ENCODE peak calls at places on chromosome 15, in seven cellular contexts. M is esophagus muscularis mucosa, L is stomach, P is HCT116, K is K562, J is body of pancreas, R is A549. S is an unnamed sample. For H3K9me3 and H3K4me1, the result is how much of the 10 kb centered on the place peaks cover.

GRCh38 chr15:83611312-83611711 is 42.6 kb upstream of the ADAMTSL3 start:
- DNase-seq in J (peak), K (no peak), R (no peak), L (no peak), P (no peak), M (no peak), S (no peak)

GRCh38 chr15:51046799-51047449 is 47.8 kb downstream of the TNFAIP8L3 start:
- DNase-seq in K (no peak), J (peak), P (no peak), L (peak), R (no peak), M (peak), S (peak)

GRCh38 chr15:63389902-63390301 is 8.3 kb upstream of the CA12 start:
- DNase-seq in P (peak), K (no peak), J (peak), R (no peak), L (peak), M (no peak), S (peak)

GRCh38 chr15:81877533-81878227 is 168.1 kb downstream of the MEX3B start:
- DNase-seq in P (no peak), K (no peak), R (no peak), M (no peak), L (no peak), J (no peak), S (no peak)

GRCh38 chr15:41494922-41495735 is 1.5 kb downstream of the ITPKA start:
- DNase-seq in J (no peak), L (peak), R (no peak), P (no peak), K (peak), M (no peak), S (no peak)

GRCh38 chr15:36414670-36415069 is 164.8 kb upstream of the CDIN1 start:
- DNase-seq in P (no peak), M (no peak), K (no peak), J (no peak), R (no peak), L (no peak), S (no peak)

GRCh38 chr15:79132770-79133169 is 42.2 kb upstream of the RASGRF1 start:
- DNase-seq in R (no peak), M (no peak), K (no peak), J (no peak), L (no peak), P (no peak), S (no peak)

GRCh38 chr15:47870300-47870955 is 153.1 kb downstream of the SEMA6D start:
- DNase-seq in R (no peak), M (no peak), K (no peak), J (no peak), L (no peak), P (no peak), S (no peak)

GRCh38 chr15:22241451-22241850 is 161.1 kb downstream of the OR4M2 start:
- DNase-seq in M (no peak), J (no peak), L (no peak), R (no peak), K (no peak), P (no peak), S (no peak)

GRCh38 chr15:22243440-22244130 is 163.3 kb downstream of the OR4M2 start:
- DNase-seq in L (no peak), K (no peak), J (no peak), R (no peak), P (no peak), M (no peak), S (no peak)

GRCh38 chr15:22240403-22240802 is 160.1 kb downstream of the OR4M2 start:
- DNase-seq in L (no peak), M (no peak), R (no peak), J (no peak), K (no peak), P (no peak), S (no peak)

GRCh38 chr15:22239806-22240180 is 159.5 kb downstream of the OR4M2 start:
- DNase-seq in P (no peak), J (no peak), L (no peak), M (no peak), R (no peak), K (no peak), S (no peak)

GRCh38 chr15:22240951-22241350 is 160.6 kb downstream of the OR4M2 start:
- DNase-seq in J (no peak), L (no peak), R (no peak), P (no peak), M (no peak), K (no peak), S (no peak)
- H3K9me3 ChIP-seq in J (under half), L (under half), R (under half), P (under half), M (under half), K (under half), S (under half)

DNA sequence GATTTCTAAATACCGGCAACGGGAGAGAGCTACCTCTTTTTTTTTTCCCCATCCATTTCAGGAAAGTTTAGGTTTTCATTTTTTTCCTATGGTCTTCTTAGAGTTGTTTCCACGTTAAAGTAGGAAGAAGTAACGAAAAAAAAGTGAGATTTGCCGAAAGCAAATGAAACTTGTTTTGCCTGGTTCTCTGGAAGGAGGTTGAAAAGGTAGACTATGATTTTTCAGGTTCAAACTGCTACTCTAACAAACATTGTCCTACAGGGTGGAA is 18.6 kb upstream of the CHD2 start:
- DNase-seq in M (no peak), K (no peak), R (no peak), L (no peak), P (no peak), J (no peak), S (no peak)
- TF ChIP-seq POLR2A in M (no peak), K (no peak), R (no peak), L (no peak), P (no peak), J (no peak), S (no peak)

GRCh38 chr15:37880009-37880834 is 54.2 kb upstream of the TMCO5A start:
- DNase-seq in R (peak), J (peak), K (peak), L (no peak), P (peak), M (no peak), S (peak)

GRCh38 chr15:37880835-37881153 is 53.6 kb upstream of the TMCO5A start:
- DNase-seq in L (no peak), M (no peak), P (no peak), J (no peak), K (no peak), R (no peak), S (no peak)

GRCh38 chr15:37881237-37882013 is 53.0 kb upstream of the TMCO5A start:
- DNase-seq in K (no peak), R (no peak), L (no peak), P (no peak), M (no peak), J (no peak), S (no peak)

GRCh38 chr15:37876900-37877299 is 57.5 kb upstream of the TMCO5A start:
- DNase-seq in L (no peak), R (no peak), K (no peak), M (no peak), J (no peak), P (no peak), S (no peak)

DNA sequence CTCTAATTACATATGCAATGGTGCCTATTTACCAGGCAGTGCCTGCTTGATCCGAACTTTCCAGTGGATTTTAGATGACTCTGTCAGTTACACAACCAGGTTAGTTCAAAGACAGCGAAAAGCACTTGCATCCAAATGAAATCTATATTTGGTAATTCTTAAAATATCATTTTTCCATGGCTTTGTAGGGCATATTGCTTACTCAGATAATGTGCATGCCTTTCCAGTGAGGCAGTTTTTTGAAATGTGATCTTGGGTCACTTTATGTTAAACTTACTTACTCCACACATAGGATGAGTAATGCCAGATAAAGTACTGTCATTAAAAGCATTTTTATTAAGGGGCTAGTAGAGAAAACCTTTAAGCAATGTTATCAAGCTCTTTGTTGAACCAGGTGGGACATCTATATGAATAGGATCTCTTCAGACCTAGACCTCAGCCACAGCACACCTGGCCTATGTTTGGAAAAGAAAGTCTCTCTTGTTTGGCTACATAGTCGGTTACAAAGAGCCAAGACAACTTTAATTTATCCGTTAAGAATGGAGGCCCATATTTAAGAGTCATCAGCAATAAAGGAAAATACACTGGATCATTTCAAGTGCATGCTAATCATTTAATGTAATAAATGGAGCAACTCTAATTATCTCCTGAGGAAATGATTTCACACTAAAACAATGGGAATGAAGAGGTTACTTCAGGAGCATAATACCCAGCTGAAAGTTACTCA is 56.4 kb upstream of the TMCO5A start:
- DNase-seq in L (no peak), P (peak), J (no peak), R (no peak), M (no peak), K (no peak), S (no peak)
- H3K4me1 ChIP-seq in L (under half), P (under half), J (under half), R (under half), M (under half), K (under half), S (under half)

GRCh38 chr15:25094519-25094918 is 139.7 kb downstream of the SNRPN start:
- DNase-seq in R (no peak), L (no peak), M (peak), J (no peak), K (no peak), P (no peak), S (no peak)

GRCh38 chr15:25092661-25093060 is 137.9 kb downstream of the SNRPN start:
- DNase-seq in M (no peak), L (no peak), K (no peak), P (no peak), R (no peak), J (no peak), S (no peak)

GRCh38 chr15:25095179-25095578 is 140.4 kb downstream of the SNRPN start:
- DNase-seq in P (no peak), R (no peak), J (no peak), L (no peak), K (no peak), M (no peak), S (no peak)

GRCh38 chr15:25093455-25094029 is 138.8 kb downstream of the SNRPN start:
- DNase-seq in M (peak), R (no peak), K (no peak), L (no peak), P (no peak), J (no peak), S (no peak)

GRCh38 chr15:25094066-25094465 is 139.3 kb downstream of the SNRPN start:
- DNase-seq in L (no peak), P (no peak), M (peak), J (no peak), R (no peak), K (no peak), S (no peak)
- H3K9me3 ChIP-seq in L (half or more), P (under half), M (half or more), J (under half), R (under half), K (under half), S (under half)

DNA sequence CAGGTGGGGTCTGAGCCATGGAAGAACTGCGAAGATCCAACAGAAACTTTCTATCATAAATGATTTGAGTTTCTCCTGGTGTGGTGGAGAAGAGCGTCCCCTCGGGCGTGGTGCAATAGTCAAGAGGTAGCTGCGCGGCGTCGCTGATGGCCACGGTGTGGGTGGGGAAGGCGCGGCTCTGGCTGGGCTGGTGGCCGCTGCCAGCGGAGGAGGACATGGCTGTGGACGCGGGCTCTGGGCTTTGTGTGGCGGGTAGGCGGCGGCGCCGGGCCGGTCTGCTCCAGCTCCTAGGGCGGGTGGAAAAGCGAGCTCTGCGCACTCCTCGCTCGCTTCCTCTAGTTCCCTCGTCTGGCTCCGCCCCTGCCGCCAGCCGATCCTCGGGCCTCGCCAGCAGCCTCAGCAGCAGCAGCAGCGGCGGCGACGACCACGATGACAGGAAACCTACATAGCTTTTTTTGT is 5.9 kb downstream of the STARD9 start:
- DNase-seq in K (peak), L (peak), P (no peak), J (peak), R (peak), M (peak), S (peak)
- TF ChIP-seq POLR2A in K (no peak), L (no peak), P (no peak), J (no peak), R (no peak), M (no peak), S (no peak)